ENCODE peak calls at places on chromosomes 12 and 14, in seven cellular contexts. Z is stimulated activated CD8-positive, alpha-beta memory T cell treated with anti-CD3 and anti-CD28 coated beads, Interleukin-15, amount 100 ng/mL, for 24 hours; P is astrocyte of the cerebellum; B is left lung; K is type B pancreatic cell; V is activated CD8-positive, alpha-beta T cell treated with anti-CD3 and anti-CD28 coated beads, Interleukin-2, amount 10 ng/mL, durations not matched to agents 7 days and 5 days; Y is mesothelial cell of epicardium. X is an unnamed sample.

GRCh38 chr12:30026621-30027234 is 243.0 kb upstream of the TMTC1 start:
- DNase-seq in Y (no peak), Z (no peak), B (no peak), P (peak; percentile 62), K (no peak), V (no peak), X (no peak)

GRCh38 chr12:52210186-52210924 is 18.5 kb upstream of the KRT80 start:
- DNase-seq in Z (no peak), B (no peak), Y (no peak), K (no peak), P (no peak), V (no peak), X (no peak)

GRCh38 chr12:53414756-53415417 is 8.8 kb upstream of the AMHR2 start:
- DNase-seq in Z (no peak), Y (no peak), V (no peak), B (no peak), P (no peak), K (no peak), X (no peak)

GRCh38 chr14:50000215-50001145 is 107.6 kb downstream of the ARF6 start:
- DNase-seq in P (peak; percentile 72), Y (no peak), K (no peak), B (peak; percentile 72), V (peak; percentile 90), Z (peak; percentile 49), X (no peak)

GRCh38 chr12:18462437-18462836 is 201.1 kb downstream of the PIK3C2G start:
- DNase-seq in K (no peak), P (peak; percentile 85), V (no peak), B (no peak), Y (no peak), Z (no peak), X (no peak)

GRCh38 chr12:52608826-52609630 is 7.8 kb upstream of the KRT72 start:
- DNase-seq in Y (no peak), B (no peak), K (peak; percentile 34), P (no peak), Z (no peak), V (no peak), X (no peak)

GRCh38 chr12:132566551-132567131 is 43.7 kb downstream of the LRCOL1 start:
- DNase-seq in K (no peak), V (no peak), Y (no peak), B (no peak), Z (no peak), P (peak; percentile 31), X (no peak)

GRCh38 chr14:80567905-80568512 is 356.7 kb upstream of the DIO2 start:
- DNase-seq in K (no peak), P (no peak), V (no peak), B (no peak), Y (no peak), Z (no peak), X (no peak)

GRCh38 chr14:39091716-39092115 is 11.3 kb downstream of the SEC23A start:
- DNase-seq in Y (no peak), Z (no peak), P (no peak), B (no peak), V (no peak), K (no peak), X (no peak)